ENCODE peak calls at places on chromosomes 5 and 9, in eight cellular contexts. N is OCI-LY7, C is fibroblast of the aortic adventitia, X is GM10248, S is fibroblast of lung, Z is right lobe of liver, Q is WERI-Rb-1, L is AG10803. W is an unnamed sample.

GRCh38 chr5:112312295-112312694 is 106.8 kb downstream of the EPB41L4A start:
- DNase-seq in S (no peak), C (no peak), Z (no peak), X (no peak), Q (no peak), N (no peak), L (no peak), W (no peak)

GRCh38 chr9:134987906-134988700 is 70.4 kb upstream of the FCN1 start:
- DNase-seq in Q (peak), Z (no peak), X (no peak), C (no peak), L (no peak), N (no peak), S (no peak), W (no peak)

GRCh38 chr5:135497971-135498661 is 37.6 kb downstream of the NEUROG1 start:
- DNase-seq in X (no peak), Q (peak), S (no peak), L (no peak), Z (no peak), N (no peak), C (no peak), W (no peak)

GRCh38 chr5:93162201-93162654 is 418.8 kb downstream of the NR2F1-AS1 start:
- DNase-seq in C (no peak), Q (no peak), X (no peak), N (no peak), S (peak), Z (no peak), L (peak), W (no peak)

GRCh38 chr5:67095346-67095871 is 101.2 kb downstream of the CD180 start:
- DNase-seq in Z (peak), X (no peak), Q (no peak), C (peak), S (peak), N (no peak), L (peak), W (no peak)

GRCh38 chr5:142886211-142886610 is 116.0 kb downstream of the ARHGAP26 start:
- DNase-seq in Z (no peak), Q (no peak), N (no peak), S (peak), L (no peak), C (peak), X (no peak), W (no peak)

GRCh38 chr5:56155992-56156584 is 77.0 kb downstream of the ANKRD55 start:
- DNase-seq in Z (peak), S (no peak), C (no peak), L (no peak), Q (no peak), N (no peak), X (no peak), W (no peak)

GRCh38 chr9:88387035-88387732 is 1.1 kb upstream of the SPIN1 start:
- DNase-seq in L (peak), Z (peak), C (peak), N (no peak), X (peak), Q (peak), S (peak), W (no peak)

GRCh38 chr5:170809551-170809950 is 26.0 kb downstream of the GABRP start:
- DNase-seq in N (no peak), L (peak), S (peak), X (peak), Q (peak), Z (no peak), C (peak), W (no peak)

GRCh38 chr5:152270117-152270516 is 135.0 kb downstream of the NMUR2 start:
- DNase-seq in X (no peak), L (no peak), Q (no peak), C (no peak), S (peak), Z (no peak), N (no peak), W (no peak)

GRCh38 chr9:135282001-135282731 is 194.7 kb downstream of the OLFM1 start:
- DNase-seq in Q (no peak), C (peak), S (peak), L (peak), X (no peak), Z (peak), N (peak), W (peak)

GRCh38 chr9:129069128-129069824 is 11.6 kb upstream of the DOLPP1 start:
- DNase-seq in X (peak), Z (peak), N (no peak), Q (peak), C (no peak), L (no peak), S (no peak), W (peak)

GRCh38 chr5:1317921-1318565 is 23.2 kb upstream of the TERT start:
- DNase-seq in X (no peak), L (no peak), S (no peak), Z (no peak), N (no peak), C (no peak), Q (peak), W (no peak)

GRCh38 chr5:139210585-139210984 is 12.4 kb upstream of the SIL1 start:
- DNase-seq in Z (no peak), L (no peak), N (no peak), Q (peak), C (no peak), X (no peak), S (no peak), W (no peak)

GRCh38 chr5:176545737-176546509 is 3.2 kb upstream of the CDHR2 start:
- DNase-seq in S (no peak), L (no peak), X (no peak), N (no peak), Z (peak), C (no peak), Q (no peak), W (no peak)

GRCh38 chr5:132416306-132417009 is 46.9 kb downstream of the SLC22A5 start:
- DNase-seq in Z (no peak), S (no peak), X (no peak), L (no peak), C (no peak), N (no peak), Q (no peak), W (no peak)

GRCh38 chr5:132425009-132425937 is 55.8 kb downstream of the SLC22A5 start:
- DNase-seq in Z (no peak), N (peak), L (peak), Q (no peak), X (peak), C (peak), S (peak), W (peak)

GRCh38 chr5:137706841-137707240 is 29.0 kb downstream of the KLHL3 start:
- DNase-seq in C (no peak), N (no peak), Q (no peak), Z (no peak), S (peak), L (no peak), X (no peak), W (no peak)

GRCh38 chr9:75185585-75186170 is 97.4 kb downstream of the OSTF1 start:
- DNase-seq in N (peak), X (peak), Q (peak), Z (peak), L (peak), C (peak), S (peak), W (peak)

GRCh38 chr5:59296317-59297264 is 596.9 kb downstream of the PDE4D start:
- DNase-seq in S (peak), Z (no peak), L (peak), N (no peak), Q (no peak), X (no peak), C (peak), W (no peak)

GRCh38 chr5:159673538-159673937 is 242.7 kb upstream of the ADRA1B start:
- DNase-seq in L (no peak), C (no peak), Q (no peak), N (no peak), X (no peak), Z (no peak), S (no peak), W (no peak)

GRCh38 chr5:346229-346935 is 24.9 kb downstream of the AHRR start:
- DNase-seq in L (no peak), S (no peak), Z (no peak), C (no peak), Q (no peak), X (peak), N (no peak), W (no peak)

GRCh38 chr9:16143310-16143709 is 590.5 kb downstream of the CCDC171 start:
- DNase-seq in L (no peak), Q (no peak), Z (no peak), X (no peak), N (no peak), S (peak), C (no peak), W (no peak)

GRCh38 chr5:51378778-51379652 is 4.2 kb upstream of the ISL1 start:
- DNase-seq in C (peak), N (no peak), Z (no peak), S (peak), X (no peak), L (no peak), Q (no peak), W (no peak)

GRCh38 chr9:126842977-126843799 is 17.3 kb upstream of the ZBTB34 start:
- DNase-seq in N (no peak), X (no peak), Z (no peak), Q (no peak), L (no peak), S (peak), C (no peak), W (no peak)

GRCh38 chr5:164359931-164360290 is 854.5 kb downstream of the MAT2B start:
- DNase-seq in S (peak), L (no peak), Z (no peak), X (no peak), C (peak), N (no peak), Q (no peak), W (no peak)

GRCh38 chr5:164360589-164360988 is 855.2 kb downstream of the MAT2B start:
- DNase-seq in S (peak), Z (no peak), C (peak), X (no peak), L (peak), N (no peak), Q (no peak), W (no peak)

GRCh38 chr5:164362021-164362420 is 856.6 kb downstream of the MAT2B start:
- DNase-seq in Q (no peak), L (no peak), N (no peak), X (no peak), C (no peak), S (no peak), Z (no peak), W (no peak)

GRCh38 chr5:164362835-164363234 is 857.4 kb downstream of the MAT2B start:
- DNase-seq in N (no peak), Q (no peak), L (no peak), S (no peak), X (no peak), Z (no peak), C (no peak), W (no peak)

GRCh38 chr5:164364237-164364636 is 858.8 kb downstream of the MAT2B start:
- DNase-seq in L (no peak), Q (no peak), X (no peak), Z (no peak), N (no peak), C (no peak), S (no peak), W (no peak)
- TF ChIP-seq CTCF in L (no peak), Q (no peak), X (no peak), Z (no peak), N (no peak), C (no peak), S (no peak), W (no peak)

DNA sequence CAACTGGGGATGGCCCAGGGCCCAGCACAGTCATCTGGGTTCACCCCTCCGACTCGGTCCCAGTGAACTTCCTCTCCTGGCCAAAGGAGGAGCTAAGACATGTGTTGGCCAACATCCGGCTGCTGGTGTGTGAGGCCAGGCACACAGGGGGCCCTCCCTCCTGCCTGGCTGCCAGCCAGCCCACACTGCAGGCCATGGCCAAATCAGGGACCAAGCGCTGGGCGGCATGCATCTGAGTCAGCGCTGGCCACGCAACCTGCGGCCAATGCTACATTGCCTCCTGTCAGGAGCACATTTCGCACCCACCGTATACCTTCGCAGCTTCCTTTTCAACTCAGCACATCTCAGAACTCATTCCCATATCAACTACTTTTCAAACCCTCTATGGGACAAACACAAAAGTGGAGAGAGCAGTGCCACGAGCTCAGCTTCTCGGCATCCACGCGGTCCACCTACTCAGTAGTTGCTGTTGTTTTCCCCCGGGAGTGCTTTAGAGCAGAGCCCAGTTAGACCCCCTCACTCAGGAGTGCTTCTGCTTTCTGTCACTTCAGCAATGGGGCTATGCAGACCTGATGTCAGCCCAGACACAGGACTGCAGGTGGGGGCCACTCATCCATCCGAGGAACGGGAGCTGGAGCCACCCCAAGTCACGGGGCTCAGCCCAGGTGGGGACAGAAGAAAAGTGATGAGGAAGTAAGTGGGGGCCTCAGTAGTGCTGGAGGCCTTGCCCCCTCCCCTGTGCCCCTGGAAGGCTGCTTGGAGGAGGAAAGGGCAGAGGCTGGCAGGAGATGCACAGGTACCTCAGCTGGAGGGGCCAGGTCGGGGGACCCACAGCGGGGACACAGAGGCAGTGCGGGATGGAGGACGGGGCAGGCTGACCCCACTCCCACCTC is 13.9 kb downstream of the NINJ1 start:
- DNase-seq in N (peak), Q (no peak), S (peak), C (peak), L (peak), Z (peak), X (peak), W (no peak)
- TF ChIP-seq CTCF in N (peak), Q (peak), S (peak), C (peak), L (peak), Z (peak), X (no peak), W (peak)

GRCh38 chr9:130368631-130369103 is 76.1 kb upstream of the ASS1 start:
- DNase-seq in C (no peak), Q (no peak), L (no peak), Z (no peak), N (peak), X (no peak), S (peak), W (peak)
- TF ChIP-seq CTCF in C (peak), Q (peak), L (no peak), Z (no peak), N (peak), X (no peak), S (peak), W (no peak)

DNA sequence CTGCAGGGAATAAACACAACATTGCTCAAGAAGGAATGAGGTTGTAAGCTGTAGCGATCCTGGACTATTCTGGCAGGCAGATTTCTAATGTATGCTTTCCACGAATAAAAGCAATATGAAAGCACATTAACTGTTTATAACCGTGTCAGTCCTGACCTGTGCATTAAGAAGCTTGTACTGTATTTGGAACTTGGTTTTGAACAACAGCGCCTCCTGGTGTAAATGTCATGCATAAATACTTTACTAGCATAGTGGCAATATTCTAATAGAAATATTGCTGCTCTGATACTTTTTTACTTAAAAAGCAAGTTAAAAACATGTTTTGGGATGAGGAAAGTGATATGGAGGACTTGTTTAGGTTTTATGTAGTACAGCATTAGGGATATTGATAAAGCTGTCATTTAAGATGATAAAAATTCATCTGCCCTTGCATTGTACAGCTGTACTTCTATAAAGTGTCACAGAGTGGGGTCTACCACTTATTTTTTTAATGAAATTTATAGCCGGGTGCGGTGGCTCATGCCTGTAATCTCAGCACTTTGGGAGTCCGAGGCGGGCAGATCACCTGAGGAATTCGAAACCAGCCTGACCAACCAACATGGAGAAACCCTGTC is 70.7 kb upstream of the GNE start:
- DNase-seq in L (peak), Z (no peak), X (peak), Q (peak), C (peak), N (peak), S (peak), W (peak)
- TF ChIP-seq CTCF in L (peak), Z (peak), X (peak), Q (peak), C (peak), N (peak), S (peak), W (peak)

GRCh38 chr5:133866903-133867245 is 101.6 kb downstream of the C5orf15 start:
- DNase-seq in L (no peak), C (no peak), Q (peak), X (no peak), N (no peak), Z (no peak), S (no peak), W (no peak)
- TF ChIP-seq CTCF in L (no peak), C (no peak), Q (peak), X (no peak), N (no peak), Z (no peak), S (no peak), W (no peak)

GRCh38 chr5:37694867-37695266 is 145.0 kb downstream of the GDNF start:
- DNase-seq in C (no peak), Q (no peak), L (no peak), N (no peak), Z (no peak), X (no peak), S (no peak), W (no peak)

GRCh38 chr5:37695651-37696050 is 144.2 kb downstream of the GDNF start:
- DNase-seq in X (no peak), C (no peak), Q (no peak), L (no peak), N (no peak), Z (no peak), S (no peak), W (no peak)

GRCh38 chr5:37701868-37702267 is 138.0 kb downstream of the GDNF start:
- DNase-seq in S (no peak), X (no peak), Z (no peak), C (no peak), Q (no peak), L (no peak), N (no peak), W (no peak)

DNA sequence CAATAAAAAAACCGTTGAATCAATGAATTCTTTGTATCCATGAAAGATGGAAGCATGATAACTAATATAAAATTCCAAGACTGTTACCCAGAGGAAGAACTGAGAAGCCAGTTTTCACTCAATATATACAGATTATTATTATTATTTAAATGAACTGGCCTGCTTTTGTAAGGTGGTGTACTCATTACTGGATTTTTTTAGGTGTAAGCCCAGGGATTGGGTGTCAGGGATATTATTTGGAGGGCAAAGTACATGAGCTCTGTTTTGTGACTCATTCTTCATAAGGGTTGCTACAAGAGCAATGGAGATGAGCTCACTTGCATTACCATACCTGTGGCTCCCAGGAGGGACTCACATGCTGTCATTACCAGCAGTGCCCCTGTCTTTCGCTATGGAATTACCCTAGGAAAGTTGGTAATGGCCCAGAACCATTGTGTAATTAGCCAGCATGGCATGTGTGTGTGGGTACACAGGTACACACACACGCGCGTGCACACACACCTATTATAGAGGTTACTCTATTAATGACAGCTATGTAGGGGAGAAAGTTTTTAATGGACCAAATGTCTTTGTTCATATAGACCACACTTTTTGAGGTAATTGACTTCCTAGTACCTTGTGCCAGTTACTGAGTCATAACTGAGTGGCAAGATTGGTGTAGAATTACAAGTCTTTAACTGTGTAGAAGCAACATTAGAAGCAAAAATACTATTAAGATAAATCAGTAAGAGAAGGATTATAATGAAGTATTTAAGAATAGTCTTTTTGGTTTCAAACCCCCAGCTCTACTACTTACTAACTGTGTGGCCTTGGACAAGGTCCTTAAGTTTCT is 143.4 kb downstream of the GDNF start:
- DNase-seq in S (peak), Q (no peak), N (no peak), C (peak), L (peak), Z (no peak), X (no peak), W (no peak)
- TF ChIP-seq CTCF in S (no peak), Q (no peak), N (no peak), C (no peak), L (no peak), Z (no peak), X (no peak), W (no peak)

GRCh38 chr9:76718166-76718565 is 46.1 kb upstream of the PCA3 start:
- DNase-seq in Z (no peak), L (no peak), Q (no peak), C (no peak), X (no peak), N (no peak), S (no peak), W (no peak)
- TF ChIP-seq CTCF in Z (no peak), L (no peak), Q (no peak), C (no peak), X (no peak), N (no peak), S (no peak), W (no peak)

DNA sequence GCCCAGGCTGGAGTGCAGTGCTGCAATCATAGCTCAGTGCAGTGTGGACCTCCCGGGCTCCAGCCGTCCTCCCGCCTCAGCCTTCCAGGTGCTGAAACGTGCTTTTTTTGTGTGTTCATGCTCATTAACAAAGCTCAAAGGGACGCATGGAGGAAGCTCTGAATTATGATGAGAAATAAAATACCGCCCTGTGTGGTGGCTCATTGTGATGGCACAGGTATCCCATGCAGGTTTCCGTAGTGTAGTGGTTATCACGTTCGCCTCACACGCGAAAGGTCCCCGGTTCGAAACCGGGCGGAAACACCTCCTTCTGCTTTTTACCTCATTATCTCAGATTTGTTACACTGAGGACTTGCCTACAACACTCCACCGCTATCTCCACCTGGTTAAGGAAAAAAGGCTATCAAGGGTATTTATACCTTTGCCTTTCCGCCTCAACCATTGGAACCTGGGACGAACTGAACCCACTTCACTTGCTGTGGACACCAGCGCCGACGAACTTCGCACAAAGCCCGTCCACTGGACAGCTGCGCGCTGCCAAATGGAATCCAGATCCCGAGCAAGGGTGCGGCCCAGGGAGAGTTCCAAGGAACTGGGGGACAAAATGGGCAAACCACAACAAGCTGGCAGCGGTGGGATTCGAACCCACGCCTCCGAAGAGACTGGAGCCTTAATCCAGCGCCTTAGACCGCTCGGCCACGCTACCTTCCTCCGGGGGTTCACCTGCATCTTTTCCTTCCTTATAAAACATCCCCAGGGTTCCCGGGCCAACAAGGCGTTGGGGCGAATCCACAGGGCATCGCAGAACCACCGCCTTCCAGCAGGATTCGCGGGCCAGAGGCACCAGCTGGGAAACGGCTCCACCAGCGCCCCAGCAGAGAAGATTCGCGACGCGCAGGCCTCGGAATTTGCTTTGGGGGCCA is 26.3 kb downstream of the OR2V2 start:
- DNase-seq in L (peak), C (no peak), S (peak), X (peak), Z (no peak), Q (no peak), N (peak), W (no peak)
- TF ChIP-seq CTCF in L (no peak), C (no peak), S (no peak), X (no peak), Z (no peak), Q (no peak), N (peak), W (no peak)